ENCODE peak calls at places on chromosomes 5 and 9, in seven cellular contexts. M, R, S, X, P, E and A are unnamed samples.

GRCh38 chr5:133934822-133935793 is 33.3 kb downstream of the C5orf15 start:
- DNase-seq in M (no peak), R (no peak), S (no peak), X (no peak), P (no peak), E (no peak), A (no peak)

GRCh38 chr9:129497837-129498450 is 123.0 kb downstream of the C9orf50 start:
- DNase-seq in M (no peak), R (no peak), S (no peak), X (no peak), P (no peak), E (peak), A (no peak)

GRCh38 chr5:150513375-150514309 is 5.7 kb downstream of the NDST1 start:
- DNase-seq in M (no peak), R (no peak), S (peak), X (no peak), P (no peak), E (no peak), A (no peak)

GRCh38 chr5:136070486-136071285 is 41.9 kb downstream of the TGFBI start:
- DNase-seq in M (no peak), R (no peak), S (no peak), X (no peak), P (no peak), E (no peak), A (no peak)

GRCh38 chr5:31674371-31674770 is 35.4 kb downstream of the PDZD2 start:
- DNase-seq in M (no peak), R (no peak), S (no peak), X (no peak), P (no peak), E (no peak), A (no peak)

GRCh38 chr9:131530546-131530929 is 525 bp downstream of the UCK1 start:
- DNase-seq in M (peak), R (peak), S (no peak), X (peak), P (no peak), E (peak), A (peak)

GRCh38 chr5:126031989-126032716 is 391.1 kb upstream of the GRAMD2B start:
- DNase-seq in M (no peak), R (peak), S (peak), X (peak), P (no peak), E (no peak), A (no peak)

GRCh38 chr9:126406075-126406675 is 79.5 kb downstream of the MVB12B start:
- DNase-seq in M (no peak), R (no peak), S (no peak), X (no peak), P (no peak), E (no peak), A (no peak)

GRCh38 chr5:32869216-32869615 is 158.1 kb downstream of the NPR3 start:
- DNase-seq in M (no peak), R (no peak), S (no peak), X (no peak), P (peak), E (no peak), A (no peak)

GRCh38 chr5:134948929-134949328 is 18.8 kb upstream of the CATSPER3 start:
- DNase-seq in M (no peak), R (peak), S (no peak), X (no peak), P (no peak), E (no peak), A (no peak)

GRCh38 chr5:51960617-51961115 is 577.4 kb downstream of the ISL1 start:
- DNase-seq in M (no peak), R (peak), S (peak), X (peak), P (no peak), E (no peak), A (peak)

GRCh38 chr9:37902804-37903580 is 935 bp downstream of the SLC25A51 start:
- DNase-seq in M (peak), R (peak), S (peak), X (no peak), P (no peak), E (peak), A (no peak)

GRCh38 chr5:140116716-140117115 is 2.8 kb downstream of the PURA start:
- DNase-seq in M (no peak), R (no peak), S (no peak), X (peak), P (no peak), E (no peak), A (no peak)

GRCh38 chr9:347667-348292 is 133.1 kb downstream of the DOCK8 start:
- DNase-seq in M (peak), R (peak), S (peak), X (peak), P (peak), E (no peak), A (peak)

GRCh38 chr5:128632264-128632663 is 94.2 kb upstream of the FBN2 start:
- DNase-seq in M (no peak), R (peak), S (no peak), X (no peak), P (no peak), E (no peak), A (peak)

GRCh38 chr5:473344-474192 is 30.6 kb downstream of the EXOC3 start:
- DNase-seq in M (peak), R (peak), S (peak), X (peak), P (no peak), E (peak), A (no peak)

GRCh38 chr5:96049398-96050272 is 88.0 kb upstream of the ELL2 start:
- DNase-seq in M (no peak), R (peak), S (no peak), X (no peak), P (peak), E (no peak), A (no peak)

GRCh38 chr5:127596501-127596900 is 52.4 kb upstream of the CTXN3 start:
- DNase-seq in M (no peak), R (no peak), S (peak), X (no peak), P (no peak), E (no peak), A (no peak)

GRCh38 chr5:151298063-151298462 is 5.5 kb downstream of the SLC36A3 start:
- DNase-seq in M (peak), R (no peak), S (no peak), X (peak), P (peak), E (no peak), A (no peak)

GRCh38 chr5:78467744-78468357 is 107.4 kb downstream of the SCAMP1 start:
- DNase-seq in M (peak), R (peak), S (peak), X (peak), P (peak), E (peak), A (peak)

GRCh38 chr5:135977375-135977928 is 22.7 kb upstream of the LECT2 start:
- DNase-seq in M (no peak), R (peak), S (no peak), X (peak), P (no peak), E (peak), A (no peak)

GRCh38 chr5:76642390-76643040 is 19.3 kb upstream of the F2RL2 start:
- DNase-seq in M (no peak), R (peak), S (no peak), X (no peak), P (no peak), E (no peak), A (no peak)

GRCh38 chr5:142280066-142281011 is 44.5 kb downstream of the SPRY4 start:
- DNase-seq in M (peak), R (peak), S (no peak), X (peak), P (no peak), E (no peak), A (no peak)

GRCh38 chr5:172123269-172123692 is 64.7 kb downstream of the STK10 start:
- DNase-seq in M (peak), R (peak), S (peak), X (peak), P (peak), E (no peak), A (peak)

GRCh38 chr5:106094128-106094726 is 1576.5 kb downstream of the EFNA5 start:
- DNase-seq in M (no peak), R (peak), S (peak), X (peak), P (no peak), E (no peak), A (peak)

GRCh38 chr5:65928341-65928752 is 2.0 kb downstream of the ERBIN start:
- DNase-seq in M (no peak), R (no peak), S (peak), X (no peak), P (no peak), E (no peak), A (no peak)

GRCh38 chr5:40755407-40756365 is at the start of gene TTC33:
- DNase-seq in M (peak), R (peak), S (peak), X (peak), P (peak), E (peak), A (peak)